ENCODE peak calls at places on chromosomes 3 and 15, in five cellular contexts. F is K562, L is H9, T is esophagus muscularis mucosa, V is HL-60. M is an unnamed sample.

GRCh38 chr3:159534496-159534895 is 454.1 kb upstream of the IL12A start:
- DNase-seq in F (no peak), L (no peak), T (no peak), V (no peak), M (no peak)

GRCh38 chr3:160707187-160707789 is 30.3 kb downstream of the ARL14 start:
- DNase-seq in F (no peak), L (no peak), T (no peak), V (peak), M (peak)

GRCh38 chr15:90774731-90775521 is 57.8 kb downstream of the BLM start:
- DNase-seq in F (no peak), L (no peak), T (no peak), V (no peak), M (no peak)

GRCh38 chr3:42225486-42226363 is 40.3 kb downstream of the CCK start:
- DNase-seq in F (no peak), L (no peak), T (no peak), V (no peak), M (no peak)

GRCh38 chr15:47887181-47887580 is 169.9 kb downstream of the SEMA6D start:
- DNase-seq in F (no peak), L (no peak), T (no peak), V (no peak), M (no peak)

GRCh38 chr15:45448066-45448510 is 69.7 kb upstream of the GATM start:
- DNase-seq in F (no peak), L (no peak), T (no peak), V (peak), M (no peak)

GRCh38 chr15:83890584-83890983 is 236.7 kb downstream of the ADAMTSL3 start:
- DNase-seq in F (no peak), L (no peak), T (no peak), V (no peak), M (no peak)

GRCh38 chr15:92629975-92630626 is 25.5 kb downstream of the FAM174B start:
- DNase-seq in F (no peak), L (no peak), T (no peak), V (no peak), M (no peak)

GRCh38 chr3:42066516-42067181 is 24.5 kb upstream of the TRAK1 start:
- DNase-seq in F (no peak), L (peak), T (no peak), V (no peak), M (no peak)

GRCh38 chr3:187978433-187979011 is 175.4 kb upstream of the LPP start:
- DNase-seq in F (no peak), L (no peak), T (no peak), V (no peak), M (no peak)

GRCh38 chr15:39270221-39270835 is 310.6 kb upstream of the THBS1 start:
- DNase-seq in F (no peak), L (no peak), T (no peak), V (no peak), M (no peak)

GRCh38 chr3:77039606-77040553 is at the start of gene ROBO2:
- DNase-seq in F (peak), L (peak), T (no peak), V (no peak), M (no peak)

GRCh38 chr3:150096700-150097587 is 126.2 kb upstream of the PFN2 start:
- DNase-seq in F (no peak), L (no peak), T (no peak), V (no peak), M (no peak)

GRCh38 chr3:107106316-107106715 is 270.9 kb upstream of the CCDC54 start:
- DNase-seq in F (no peak), L (no peak), T (no peak), V (no peak), M (no peak)

GRCh38 chr3:37590328-37591079 is 271.2 kb upstream of the CTDSPL start:
- DNase-seq in F (no peak), L (no peak), T (no peak), V (no peak), M (no peak)

GRCh38 chr3:152382312-152383135 is 113.8 kb downstream of the MBNL1 start:
- DNase-seq in F (no peak), L (no peak), T (no peak), V (no peak), M (no peak)

GRCh38 chr15:64430000-64430735 is 30.2 kb upstream of the ZNF609 start:
- DNase-seq in F (peak), L (peak), T (no peak), V (peak), M (peak)

GRCh38 chr15:71274448-71274798 is 159.2 kb downstream of the THSD4 start:
- DNase-seq in F (no peak), L (no peak), T (no peak), V (no peak), M (no peak)

GRCh38 chr15:66196565-66196964 is 57.0 kb downstream of the MEGF11 start:
- DNase-seq in F (no peak), L (no peak), T (no peak), V (no peak), M (no peak)

GRCh38 chr3:106745344-106746168 is 631.7 kb upstream of the CCDC54 start:
- DNase-seq in F (no peak), L (no peak), T (no peak), V (no peak), M (no peak)

GRCh38 chr3:157099337-157100078 is 60.4 kb downstream of the CCNL1 start:
- DNase-seq in F (no peak), L (no peak), T (no peak), V (no peak), M (no peak)

GRCh38 chr3:157443873-157444770 is 7.5 kb downstream of the PTX3 start:
- DNase-seq in F (no peak), L (no peak), T (no peak), V (peak), M (no peak)

GRCh38 chr3:85586018-85586417 is 627.2 kb downstream of the CADM2 start:
- DNase-seq in F (no peak), L (no peak), T (no peak), V (no peak), M (no peak)

GRCh38 chr15:27045796-27046195 is 74.8 kb downstream of the GABRG3 start:
- DNase-seq in F (no peak), L (no peak), T (no peak), V (no peak), M (no peak)

GRCh38 chr15:75673426-75674247 is 25.9 kb downstream of the SNX33 start:
- DNase-seq in F (no peak), L (no peak), T (no peak), V (no peak), M (no peak)
- H3K27ac ChIP-seq in F (no peak), L (no peak), T (peak), V (no peak), M (no peak)

DNA sequence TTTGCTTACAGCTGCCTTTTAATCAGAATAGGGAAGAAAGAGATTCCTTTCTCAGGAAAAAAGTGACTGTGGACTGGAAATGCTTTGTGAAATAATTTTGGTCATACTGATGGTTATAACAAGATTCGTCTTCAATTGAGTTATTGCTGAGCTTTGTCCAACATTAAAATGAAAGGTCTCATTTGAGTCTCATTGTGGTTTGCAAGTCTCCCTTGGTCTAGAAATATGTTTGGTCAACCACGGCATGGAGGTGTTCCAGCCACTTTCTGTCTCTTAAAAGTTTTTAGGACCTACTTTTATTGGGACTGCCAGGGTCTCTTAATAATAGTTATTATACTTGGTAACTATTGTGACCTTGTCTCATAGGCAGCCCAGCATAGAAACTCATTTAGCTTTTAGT is 15.3 kb downstream of the FLNB start:
- DNase-seq in F (no peak), L (no peak), T (no peak), V (no peak), M (no peak)
- H3K27ac ChIP-seq in F (no peak), L (no peak), T (peak), V (no peak), M (no peak)

DNA sequence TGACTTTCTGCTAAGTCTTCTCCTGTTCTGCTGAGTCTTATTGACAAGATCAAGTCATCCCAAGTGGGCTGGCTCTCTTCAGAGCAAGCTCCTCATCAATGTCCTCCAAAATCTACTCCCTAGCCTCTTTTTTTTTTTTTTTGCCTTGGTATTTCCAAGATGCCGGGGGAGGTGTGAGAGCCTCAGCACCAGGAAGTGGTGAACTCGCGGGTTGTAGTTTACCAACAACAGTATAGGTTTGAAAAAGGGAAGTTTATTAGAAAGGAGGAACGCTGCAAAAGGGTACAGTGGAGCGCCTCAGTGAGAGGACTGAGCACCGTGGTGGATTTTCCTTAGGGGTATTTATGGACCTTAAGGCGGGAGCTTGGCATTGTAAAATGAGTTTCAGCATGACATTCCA is 94.3 kb upstream of the SGO1 start:
- DNase-seq in F (no peak), L (no peak), T (no peak), V (peak), M (no peak)
- H3K27ac ChIP-seq in F (no peak), L (no peak), T (no peak), V (no peak), M (no peak)

GRCh38 chr3:23885210-23885609 is 31.6 kb downstream of the NKIRAS1 start:
- DNase-seq in F (no peak), L (no peak), T (no peak), V (no peak), M (no peak)

GRCh38 chr3:23889950-23890349 is 26.8 kb downstream of the NKIRAS1 start:
- DNase-seq in F (no peak), L (no peak), T (no peak), V (no peak), M (no peak)

GRCh38 chr3:23889401-23889800 is 27.4 kb downstream of the NKIRAS1 start:
- DNase-seq in F (no peak), L (no peak), T (no peak), V (no peak), M (no peak)

GRCh38 chr3:23886311-23886710 is 30.5 kb downstream of the NKIRAS1 start:
- DNase-seq in F (no peak), L (no peak), T (no peak), V (no peak), M (no peak)

GRCh38 chr3:23888617-23889228 is 28.1 kb downstream of the NKIRAS1 start:
- DNase-seq in F (no peak), L (no peak), T (no peak), V (no peak), M (no peak)
- H3K27ac ChIP-seq in F (no peak), L (no peak), T (no peak), V (no peak), M (no peak)

DNA sequence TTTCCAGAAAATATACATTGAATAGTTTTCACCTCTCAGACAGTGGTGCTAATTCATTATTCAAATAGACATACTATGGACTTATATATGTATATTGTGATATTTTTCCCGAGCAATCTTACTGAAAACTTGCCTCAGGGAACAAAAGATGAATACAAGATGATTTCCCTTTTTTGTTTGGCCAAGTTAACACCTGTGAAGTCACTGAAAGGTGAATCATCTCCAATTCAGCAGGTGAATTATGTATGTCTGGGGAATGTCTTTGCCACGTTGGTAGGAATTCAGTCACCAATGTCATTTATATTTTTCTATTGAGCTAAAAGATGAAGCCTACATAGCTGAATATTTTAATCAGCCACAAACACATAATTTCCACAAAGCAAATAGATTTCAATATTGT is 88.2 kb downstream of the GPR156 start:
- DNase-seq in F (no peak), L (no peak), T (no peak), V (no peak), M (no peak)
- H3K27ac ChIP-seq in F (no peak), L (no peak), T (no peak), V (no peak), M (no peak)

DNA sequence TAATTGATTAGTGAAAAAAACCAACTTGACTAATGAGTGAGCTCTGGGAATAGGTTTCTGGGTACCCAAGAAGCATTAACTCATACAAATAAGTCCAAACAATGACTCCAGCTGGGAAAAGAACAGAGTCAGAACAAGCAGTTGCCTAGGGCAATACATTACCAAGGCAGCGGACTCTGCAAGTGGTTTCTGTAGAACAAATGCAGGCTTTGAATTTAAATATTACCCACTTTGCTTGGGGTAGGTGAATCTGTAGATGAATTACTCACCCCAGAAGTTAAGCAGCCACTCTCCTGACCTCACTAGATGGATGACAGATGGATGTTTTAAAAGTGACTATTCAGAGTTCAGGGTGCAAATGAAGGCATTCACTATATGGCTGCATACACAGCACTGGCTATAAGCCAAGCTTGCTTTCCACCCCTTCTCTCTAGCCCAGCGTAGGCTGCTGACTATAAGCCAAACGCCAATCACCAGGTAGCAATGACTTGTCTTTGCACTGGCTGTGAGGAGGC is 73.1 kb upstream of the BHLHE40 start:
- DNase-seq in F (no peak), L (no peak), T (no peak), V (no peak), M (no peak)
- H3K27ac ChIP-seq in F (no peak), L (no peak), T (no peak), V (no peak), M (no peak)